ENCODE peak calls at places on chromosomes 3 and 15, in four cellular contexts. F is kidney tubule cell; X is stimulated activated naive B cell treated with anti-CD40 and anti-IgM and Interleukin-4, amounts not matched to agents 10 μg/mL and 1 μg/mL and 100 μg/mL, for 72 hours; T is right atrium auricular region. N is an unnamed sample.

GRCh38 chr3:171532294-171532693 is 72.1 kb upstream of the TNIK start:
- DNase-seq in F (no peak), X (no peak), T (no peak), N (no peak)

GRCh38 chr15:29883126-29883525 is 60.9 kb upstream of the TJP1 start:
- DNase-seq in F (no peak), X (no peak), T (no peak), N (no peak)

GRCh38 chr15:92519709-92520108 is 126.0 kb downstream of the ST8SIA2 start:
- DNase-seq in F (no peak), X (no peak), T (no peak), N (no peak)

GRCh38 chr3:138862924-138863775 is 28.4 kb upstream of the PIK3CB start:
- DNase-seq in F (peak), X (no peak), T (no peak), N (no peak)

GRCh38 chr3:77464106-77464688 is 424.3 kb downstream of the ROBO2 start:
- DNase-seq in F (no peak), X (no peak), T (no peak), N (no peak)

GRCh38 chr15:25170113-25170731 is 215.4 kb downstream of the SNRPN start:
- DNase-seq in F (no peak), X (no peak), T (no peak), N (peak)

GRCh38 chr15:55250392-55250791 is 39.2 kb downstream of the RAB27A start:
- DNase-seq in F (no peak), X (no peak), T (no peak), N (no peak)

GRCh38 chr3:183285828-183286457 is 32.9 kb downstream of the B3GNT5 start:
- DNase-seq in F (peak), X (peak), T (peak), N (peak)

GRCh38 chr15:72785452-72786243 is 2.1 kb upstream of the ADPGK start:
- DNase-seq in F (peak), X (no peak), T (no peak), N (no peak)

GRCh38 chr3:157300091-157300490 is 136.6 kb upstream of the PTX3 start:
- DNase-seq in F (no peak), X (no peak), T (no peak), N (no peak)

GRCh38 chr3:126439346-126439967 is 36.2 kb downstream of the ZXDC start:
- DNase-seq in F (no peak), X (no peak), T (peak), N (no peak)

GRCh38 chr3:151003024-151003771 is 30.7 kb upstream of the CLRN1 start:
- DNase-seq in F (peak), X (no peak), T (no peak), N (no peak)

GRCh38 chr15:70508561-70509281 is 254.6 kb downstream of the UACA start:
- DNase-seq in F (peak), X (no peak), T (no peak), N (no peak)

GRCh38 chr15:59177445-59177728 is 29.3 kb upstream of the LDHAL6B start:
- DNase-seq in F (no peak), X (peak), T (no peak), N (no peak)

GRCh38 chr15:62453356-62453755 is 288.3 kb upstream of the C2CD4B start:
- DNase-seq in F (no peak), X (no peak), T (no peak), N (no peak)

GRCh38 chr3:129975332-129976090 is 991 bp downstream of the TRH start:
- DNase-seq in F (no peak), X (no peak), T (no peak), N (peak)

GRCh38 chr3:141125351-141125750 is 74.2 kb downstream of the SPSB4 start:
- DNase-seq in F (no peak), X (no peak), T (no peak), N (no peak)

GRCh38 chr3:193826126-193826795 is 233.3 kb downstream of the OPA1 start:
- DNase-seq in F (peak), X (no peak), T (peak), N (no peak)

GRCh38 chr3:122563717-122564025 is 429 bp downstream of the PARP9 start:
- DNase-seq in F (peak), X (no peak), T (no peak), N (no peak)

GRCh38 chr3:195240939-195241338 is 30.0 kb downstream of the XXYLT1 start:
- DNase-seq in F (no peak), X (no peak), T (peak), N (no peak)

GRCh38 chr15:58401991-58402649 is 29.7 kb upstream of the LIPC start:
- DNase-seq in F (no peak), X (no peak), T (no peak), N (no peak)

GRCh38 chr3:100407977-100408532 is 6.7 kb downstream of the LNP1 start:
- DNase-seq in F (peak), X (no peak), T (no peak), N (no peak)

GRCh38 chr15:90644946-90645725 is 72.0 kb upstream of the BLM start:
- DNase-seq in F (no peak), X (no peak), T (no peak), N (no peak)